ENCODE peak calls at places on chromosomes 2 and 18, in ten cellular contexts. O is heart right ventricle; B is A549; U is suprapubic skin; I is Panc1; K is CD8-positive, alpha-beta memory T cell; S is IMR-90; A is neural progenitor cell; V is left ventricle myocardium inferior; D is substantia nigra. X is an unnamed sample.

GRCh38 chr2:240291940-240292574 is 143.4 kb upstream of the GPC1 start:
- DNase-seq in S (no peak), U (no peak), K (no peak), B (no peak), A (no peak), O (no peak), I (no peak), V (no peak), D (no peak), X (no peak)

GRCh38 chr2:138964413-138964812 is 184.2 kb upstream of the NXPH2 start:
- DNase-seq in B (no peak), D (no peak), O (no peak), I (no peak), V (no peak), A (no peak), U (no peak), S (no peak), K (no peak), X (no peak)

GRCh38 chr2:218807626-218808025 is 24.0 kb downstream of the PRKAG3 start:
- DNase-seq in D (no peak), A (no peak), I (no peak), S (peak; percentile 15), B (no peak), V (no peak), U (no peak), O (no peak), K (no peak), X (no peak)

GRCh38 chr2:229884775-229885699 is 36.8 kb downstream of the TRIP12 start:
- DNase-seq in U (no peak), V (no peak), B (no peak), S (no peak), D (no peak), K (no peak), A (no peak), O (no peak), I (no peak), X (no peak)

GRCh38 chr2:233655043-233655442 is 16.7 kb upstream of the UGT1A9 start:
- DNase-seq in V (no peak), S (no peak), I (no peak), O (no peak), K (no peak), A (no peak), B (no peak), U (no peak), D (no peak), X (no peak)

GRCh38 chr2:189115126-189115525 is 64.4 kb downstream of the COL5A2 start:
- DNase-seq in B (no peak), U (no peak), A (no peak), V (no peak), K (no peak), D (no peak), O (no peak), S (peak; percentile 38), I (no peak), X (no peak)

GRCh38 chr18:12011199-12011961 is 30.1 kb downstream of the IMPA2 start:
- DNase-seq in U (no peak), B (no peak), V (no peak), I (no peak), K (no peak), S (no peak), O (no peak), A (no peak), D (no peak), X (no peak)

GRCh38 chr18:75473316-75473715 is 45.8 kb upstream of the SMIM21 start:
- DNase-seq in D (no peak), S (no peak), O (no peak), V (no peak), U (no peak), K (no peak), A (no peak), B (no peak), I (no peak), X (no peak)

GRCh38 chr2:203759692-203760365 is 53.4 kb downstream of the CD28 start:
- DNase-seq in I (no peak), B (peak; percentile 64), S (peak; percentile 87), V (no peak), U (no peak), K (no peak), D (no peak), O (no peak), A (no peak), X (no peak)

GRCh38 chr18:58525517-58525916 is 103.4 kb downstream of the ALPK2 start:
- DNase-seq in V (no peak), A (no peak), I (no peak), B (no peak), K (no peak), S (peak; percentile 84), U (no peak), O (no peak), D (no peak), X (no peak)

GRCh38 chr2:56971383-56971974 is 787.7 kb downstream of the CCDC85A start:
- DNase-seq in K (no peak), A (no peak), B (no peak), O (no peak), V (no peak), D (no peak), S (no peak), I (no peak), U (no peak), X (no peak)

GRCh38 chr18:34159691-34160185 is 65.0 kb downstream of the NOL4 start:
- DNase-seq in V (no peak), U (peak; percentile 63), S (no peak), O (no peak), K (no peak), D (no peak), I (no peak), B (no peak), A (no peak), X (no peak)

GRCh38 chr2:31249009-31249690 is 15.2 kb downstream of the EHD3 start:
- DNase-seq in B (no peak), O (no peak), I (no peak), S (no peak), V (no peak), A (no peak), K (no peak), D (no peak), U (no peak), X (no peak)

GRCh38 chr2:188659656-188660406 is 314.3 kb upstream of the COL3A1 start:
- DNase-seq in K (no peak), O (no peak), B (peak; percentile 61), D (no peak), A (no peak), U (no peak), V (no peak), S (peak; percentile 74), I (no peak), X (no peak)

GRCh38 chr2:216736326-216736725 is 41.0 kb upstream of the IGFBP5 start:
- DNase-seq in U (no peak), I (no peak), D (no peak), S (no peak), V (no peak), A (no peak), B (no peak), O (no peak), K (no peak), X (no peak)

GRCh38 chr2:64114063-64114911 is 29.9 kb downstream of the PELI1 start:
- DNase-seq in D (no peak), S (peak; percentile 81), O (no peak), B (no peak), K (no peak), U (no peak), V (no peak), A (no peak), I (no peak), X (no peak)

GRCh38 chr18:46250084-46250811 is 146.1 kb downstream of the HAUS1 start:
- DNase-seq in K (peak; percentile 35), V (no peak), S (peak; percentile 92), U (no peak), D (no peak), I (no peak), O (peak; percentile 37), B (no peak), A (no peak), X (no peak)

GRCh38 chr2:118123561-118124232 is 35.4 kb downstream of the INSIG2 start:
- DNase-seq in V (no peak), D (no peak), O (no peak), B (peak; percentile 76), S (peak; percentile 52), U (no peak), A (no peak), K (no peak), I (no peak), X (no peak)

GRCh38 chr2:16604236-16604635 is 61.4 kb downstream of the CYRIA start:
- DNase-seq in K (no peak), U (no peak), O (no peak), V (no peak), A (no peak), D (no peak), B (no peak), I (no peak), S (no peak), X (no peak)

GRCh38 chr2:96264656-96265348 is 995 bp downstream of the TMEM127 start:
- DNase-seq in A (peak; percentile 69), O (peak; percentile 36), K (peak; percentile 19), I (no peak), U (no peak), D (peak; percentile 11), S (peak; percentile 29), V (no peak), B (no peak), X (no peak)
- H3K27ac ChIP-seq in A (no peak overlapping the region), O (peak overlapping the region; percentile 93), K (peak overlapping the region; percentile 89), I (peak overlapping the region; percentile 77), U (peak overlapping the region; percentile 94), D (peak overlapping the region; percentile 75), S (peak overlapping the region; percentile 30), V (peak overlapping the region; percentile 96), B (peak overlapping the region; percentile 94), X (peak overlapping the region; percentile 80)

GRCh38 chr2:19217203-19217602 is 141.2 kb downstream of the OSR1 start:
- DNase-seq in O (no peak), I (no peak), S (no peak), U (no peak), D (no peak), V (no peak), A (no peak), B (no peak), K (no peak), X (no peak)
- H3K27ac ChIP-seq in O (no peak overlapping the region), I (no peak overlapping the region), S (peak overlapping the region; percentile 46), U (no peak overlapping the region), D (no peak overlapping the region), V (no peak overlapping the region), A (no peak overlapping the region), B (no peak overlapping the region), K (no peak overlapping the region), X (no peak overlapping the region)

GRCh38 chr2:105776560-105776928 is 31.8 kb downstream of the NCK2 start:
- DNase-seq in S (no peak), O (no peak), A (no peak), B (no peak), K (no peak), I (no peak), U (no peak), V (no peak), D (no peak), X (no peak)
- H3K27ac ChIP-seq in S (no peak overlapping the region), O (peak overlapping the region; percentile 61), A (no peak overlapping the region), B (no peak overlapping the region), K (peak overlapping the region; percentile 58), I (no peak overlapping the region), U (no peak overlapping the region), V (peak overlapping the region; percentile 52), D (no peak overlapping the region), X (no peak overlapping the region)

DNA sequence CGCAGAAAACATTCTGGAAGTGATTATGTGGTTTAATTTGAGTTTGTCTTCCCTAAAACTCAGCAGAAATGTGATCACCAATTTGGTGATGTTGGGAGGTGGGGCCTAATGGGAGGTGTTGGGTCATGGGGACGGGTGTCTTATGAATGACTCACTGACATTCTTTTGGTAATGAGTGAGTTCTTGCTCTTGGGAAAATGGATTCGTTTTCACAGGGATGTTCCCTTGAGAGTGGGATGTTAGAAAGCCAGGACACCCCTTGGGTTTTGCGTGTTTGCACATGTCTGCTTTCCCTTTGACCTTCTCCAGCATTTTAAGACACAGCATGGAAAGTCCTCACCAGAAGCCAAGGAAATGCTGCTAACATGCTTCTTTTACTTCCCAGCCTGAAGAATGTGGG is 321.5 kb upstream of the NT5C1B start:
- DNase-seq in D (no peak), A (no peak), I (no peak), U (no peak), V (no peak), S (peak; percentile 74), K (no peak), O (peak; percentile 16), B (peak; percentile 22), X (no peak)
- H3K27ac ChIP-seq in D (no peak overlapping the region), A (no peak overlapping the region), I (no peak overlapping the region), U (no peak overlapping the region), V (no peak overlapping the region), S (peak overlapping the region; percentile 12), K (no peak overlapping the region), O (no peak overlapping the region), B (peak overlapping the region; percentile 9), X (no peak overlapping the region)